ENCODE peak calls at places on chromosomes 4 and X, in six cellular contexts. T, B, E, M, A and F are unnamed samples.

GRCh38 chr4:7172508-7172907 is 19.8 kb upstream of the SORCS2 start:
- DNase-seq in T (no peak), B (no peak), E (no peak), M (no peak), A (no peak), F (no peak)

GRCh38 chr4:67198757-67199156 is 346.5 kb downstream of the CENPC start:
- DNase-seq in T (no peak), B (no peak), E (no peak), M (no peak), A (peak), F (no peak)

GRCh38 chr4:13476915-13477314 is 7.2 kb downstream of the RAB28 start:
- DNase-seq in T (no peak), B (no peak), E (no peak), M (no peak), A (no peak), F (no peak)

GRCh38 chr4:2337131-2337723 is 75.3 kb upstream of the MXD4 start:
- DNase-seq in T (no peak), B (no peak), E (no peak), M (no peak), A (no peak), F (no peak)

GRCh38 chr4:189299706-189300105 is 641.0 kb upstream of the FRG1 start:
- DNase-seq in T (no peak), B (no peak), E (no peak), M (no peak), A (no peak), F (no peak)

GRCh38 chrX:9539611-9540387 is 74.9 kb downstream of the TBL1X start:
- DNase-seq in T (no peak), B (no peak), E (no peak), M (no peak), A (no peak), F (no peak)

GRCh38 chrX:37357436-37357835 is 8.3 kb downstream of the PRRG1 start:
- DNase-seq in T (no peak), B (no peak), E (no peak), M (no peak), A (no peak), F (no peak)

GRCh38 chrX:65581661-65582339 is 47.2 kb upstream of the LAS1L start:
- DNase-seq in T (no peak), B (peak), E (peak), M (no peak), A (peak), F (peak)

GRCh38 chr4:185036842-185037241 is 18.6 kb downstream of the HELT start:
- DNase-seq in T (peak), B (no peak), E (no peak), M (no peak), A (no peak), F (no peak)

GRCh38 chr4:67327245-67327860 is 217.9 kb downstream of the CENPC start:
- DNase-seq in T (no peak), B (no peak), E (peak), M (peak), A (peak), F (peak)

GRCh38 chr4:2842667-2843022 is 999 bp upstream of the ADD1 start:
- DNase-seq in T (no peak), B (no peak), E (no peak), M (no peak), A (no peak), F (no peak)

GRCh38 chrX:65196758-65197371 is 220.6 kb upstream of the ZC4H2 start:
- DNase-seq in T (no peak), B (no peak), E (no peak), M (no peak), A (no peak), F (no peak)

GRCh38 chrX:11113731-11114130 is 2.6 kb downstream of the HCCS start:
- DNase-seq in T (no peak), B (no peak), E (no peak), M (no peak), A (no peak), F (no peak)

GRCh38 chrX:104151037-104151436 is 5.8 kb downstream of the SLC25A53 start:
- DNase-seq in T (no peak), B (no peak), E (no peak), M (no peak), A (no peak), F (no peak)

GRCh38 chr4:151727365-151727764 is 33.4 kb downstream of the GATB start:
- DNase-seq in T (no peak), B (no peak), E (no peak), M (no peak), A (no peak), F (no peak)

GRCh38 chrX:8288590-8288989 is 117.5 kb upstream of the VCX2 start:
- DNase-seq in T (no peak), B (no peak), E (no peak), M (no peak), A (no peak), F (no peak)

GRCh38 chr4:156638332-156638731 is 333.3 kb downstream of the PDGFC start:
- DNase-seq in T (no peak), B (no peak), E (no peak), M (no peak), A (no peak), F (no peak)

GRCh38 chrX:107654778-107655761 is 26.8 kb downstream of the PRPS1 start:
- DNase-seq in T (peak), B (peak), E (peak), M (peak), A (peak), F (peak)

GRCh38 chr4:12116009-12116542 is 687.4 kb upstream of the HS3ST1 start:
- DNase-seq in T (no peak), B (no peak), E (no peak), M (no peak), A (no peak), F (no peak)

GRCh38 chr4:57280481-57280880 is 170.3 kb upstream of the IGFBP7 start:
- DNase-seq in T (no peak), B (no peak), E (no peak), M (no peak), A (no peak), F (no peak)

GRCh38 chr4:25238052-25238451 is 4.2 kb downstream of the PI4K2B start:
- DNase-seq in T (no peak), B (no peak), E (no peak), M (no peak), A (no peak), F (no peak)